ENCODE peak calls at places on chromosomes 12 and 14, in ten cellular contexts. R, G, D, I, A, J, B, K, F and O are unnamed samples. For H3K4me1, the result is how much of the 10 kb centered on the place peaks cover.

GRCh38 chr12:45674181-45674580 is 55.3 kb upstream of the ARID2 start:
- DNase-seq in B (no peak), R (no peak), K (no peak), A (no peak), F (no peak), J (no peak), G (no peak), I (no peak), D (no peak), O (no peak)

GRCh38 chr14:51295666-51296263 is 55.7 kb downstream of the TMX1 start:
- DNase-seq in R (no peak), J (no peak), D (no peak), A (no peak), F (no peak), K (no peak), B (no peak), G (peak), I (no peak), O (no peak)

GRCh38 chr14:71380271-71380670 is 473.0 kb downstream of the PCNX1 start:
- DNase-seq in B (no peak), J (no peak), D (no peak), F (no peak), G (no peak), A (no peak), I (no peak), R (no peak), K (peak), O (no peak)

GRCh38 chr12:9702239-9702638 is 30.7 kb downstream of the CLECL1 start:
- DNase-seq in I (no peak), G (no peak), A (no peak), D (no peak), B (no peak), R (peak), K (no peak), J (no peak), F (no peak), O (no peak)

GRCh38 chr14:49505026-49505766 is 81.0 kb downstream of the RPS29 start:
- DNase-seq in F (no peak), A (no peak), R (no peak), B (no peak), I (no peak), J (peak), G (peak), K (no peak), D (no peak), O (no peak)

GRCh38 chr14:88289214-88289613 is 33.9 kb downstream of the KCNK10 start:
- DNase-seq in F (no peak), I (no peak), A (no peak), B (no peak), J (no peak), R (no peak), D (peak), G (no peak), K (no peak), O (no peak)

GRCh38 chr12:25276199-25276937 is 25.6 kb upstream of the KRAS start:
- DNase-seq in K (peak), A (peak), J (peak), D (peak), F (no peak), R (no peak), B (no peak), G (peak), I (no peak), O (no peak)

GRCh38 chr12:130212384-130212783 is 50.1 kb downstream of the FZD10 start:
- DNase-seq in R (no peak), D (no peak), B (no peak), K (no peak), F (no peak), J (no peak), I (no peak), A (no peak), G (no peak), O (no peak)

GRCh38 chr14:85535916-85536834 is 6.2 kb downstream of the FLRT2 start:
- DNase-seq in R (no peak), F (no peak), J (no peak), A (no peak), K (peak), G (peak), B (no peak), I (no peak), D (no peak), O (no peak)

GRCh38 chr14:72663956-72664650 is 229.8 kb downstream of the DPF3 start:
- DNase-seq in I (no peak), K (no peak), F (no peak), G (no peak), J (no peak), D (no peak), B (no peak), A (no peak), R (no peak), O (no peak)

GRCh38 chr12:14482361-14482760 is 85.3 kb downstream of the PLBD1 start:
- DNase-seq in D (no peak), F (no peak), J (no peak), I (no peak), K (no peak), A (no peak), B (no peak), R (no peak), G (no peak), O (no peak)

GRCh38 chr12:33825442-33825841 is 196.9 kb upstream of the ALG10 start:
- DNase-seq in R (no peak), F (no peak), J (no peak), K (no peak), D (no peak), A (no peak), B (no peak), G (no peak), I (no peak), O (no peak)

GRCh38 chr12:68959457-68960161 is 26.6 kb upstream of the CPM start:
- DNase-seq in B (no peak), R (no peak), J (no peak), I (no peak), G (no peak), A (no peak), K (no peak), D (no peak), F (no peak), O (no peak)

GRCh38 chr14:81946808-81947798 is 413.4 kb upstream of the SEL1L start:
- DNase-seq in B (no peak), A (no peak), G (no peak), R (no peak), D (no peak), I (no peak), F (no peak), K (peak), J (no peak), O (no peak)

GRCh38 chr12:129871991-129872969 is 31.5 kb downstream of the TMEM132D start:
- DNase-seq in A (no peak), F (no peak), G (no peak), K (peak), D (no peak), J (no peak), I (no peak), B (no peak), R (no peak), O (no peak)

GRCh38 chr12:95949801-95950206 is 6.7 kb downstream of the AMDHD1 start:
- DNase-seq in B (no peak), I (no peak), G (no peak), F (no peak), D (no peak), K (no peak), A (no peak), R (no peak), J (no peak), O (no peak)

GRCh38 chr14:95102678-95103039 is 54.7 kb downstream of the DICER1 start:
- DNase-seq in G (no peak), J (no peak), I (no peak), R (no peak), B (no peak), K (peak), A (no peak), F (no peak), D (no peak), O (no peak)
- H3K4me1 ChIP-seq in G (under half), J (under half), I (under half), R (under half), B (under half), K (under half), A (under half), F (under half), D (under half), O (under half)

DNA sequence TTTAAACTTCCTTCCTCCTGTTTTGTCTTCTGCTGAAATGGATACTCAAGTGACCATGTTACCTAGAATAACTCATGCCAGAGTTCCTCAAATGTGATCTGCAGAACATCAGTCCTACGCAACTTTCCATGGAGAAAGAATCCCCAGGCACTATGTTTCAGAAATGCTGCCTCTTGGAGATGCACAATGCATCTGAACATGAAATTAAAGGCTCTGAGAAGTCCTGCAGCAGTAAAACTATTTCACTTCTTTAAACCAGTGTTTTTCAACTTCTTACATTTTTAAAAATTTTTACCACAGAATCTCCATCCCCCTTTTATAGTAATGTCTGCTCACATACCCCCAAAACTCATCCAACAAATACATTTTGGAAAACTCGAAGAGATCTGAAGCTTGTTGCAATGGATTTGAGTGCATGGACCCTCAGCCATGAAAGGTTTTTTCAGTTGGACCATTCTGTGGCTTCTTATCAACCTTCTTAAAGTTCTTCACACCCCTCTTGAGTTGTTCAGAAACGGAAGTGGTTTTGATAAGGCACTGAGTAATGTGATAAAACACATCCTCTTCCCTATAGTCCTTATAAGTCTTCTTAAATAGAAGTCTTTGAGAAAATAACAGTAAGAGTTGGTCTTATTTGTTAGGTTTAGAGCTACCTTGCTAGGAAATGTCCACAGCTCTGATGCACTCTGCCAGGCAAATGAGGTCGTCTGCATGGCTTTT is 84.4 kb upstream of the KCNA1 start:
- DNase-seq in D (no peak), R (peak), B (no peak), F (no peak), J (peak), G (no peak), K (no peak), A (no peak), I (no peak), O (no peak)
- H3K4me1 ChIP-seq in D (under half), R (half or more), B (under half), F (under half), J (under half), G (under half), K (under half), A (under half), I (under half), O (under half)

GRCh38 chr14:22556021-22556989 is 32.7 kb downstream of the DAD1 start:
- DNase-seq in I (no peak), J (peak), D (no peak), R (peak), F (peak), K (no peak), B (peak), G (no peak), A (peak), O (no peak)

GRCh38 chr14:22556990-22557623 is 31.9 kb downstream of the DAD1 start:
- DNase-seq in F (peak), J (peak), A (peak), I (peak), B (no peak), R (peak), G (peak), D (peak), K (peak), O (peak)

GRCh38 chr14:22557846-22558220 is 31.2 kb downstream of the DAD1 start:
- DNase-seq in F (no peak), K (no peak), D (no peak), R (peak), A (no peak), I (no peak), G (no peak), B (no peak), J (no peak), O (no peak)

GRCh38 chr14:22559041-22559440 is 30.0 kb downstream of the DAD1 start:
- DNase-seq in I (no peak), F (no peak), D (no peak), B (no peak), R (no peak), K (no peak), J (no peak), A (no peak), G (no peak), O (no peak)

DNA sequence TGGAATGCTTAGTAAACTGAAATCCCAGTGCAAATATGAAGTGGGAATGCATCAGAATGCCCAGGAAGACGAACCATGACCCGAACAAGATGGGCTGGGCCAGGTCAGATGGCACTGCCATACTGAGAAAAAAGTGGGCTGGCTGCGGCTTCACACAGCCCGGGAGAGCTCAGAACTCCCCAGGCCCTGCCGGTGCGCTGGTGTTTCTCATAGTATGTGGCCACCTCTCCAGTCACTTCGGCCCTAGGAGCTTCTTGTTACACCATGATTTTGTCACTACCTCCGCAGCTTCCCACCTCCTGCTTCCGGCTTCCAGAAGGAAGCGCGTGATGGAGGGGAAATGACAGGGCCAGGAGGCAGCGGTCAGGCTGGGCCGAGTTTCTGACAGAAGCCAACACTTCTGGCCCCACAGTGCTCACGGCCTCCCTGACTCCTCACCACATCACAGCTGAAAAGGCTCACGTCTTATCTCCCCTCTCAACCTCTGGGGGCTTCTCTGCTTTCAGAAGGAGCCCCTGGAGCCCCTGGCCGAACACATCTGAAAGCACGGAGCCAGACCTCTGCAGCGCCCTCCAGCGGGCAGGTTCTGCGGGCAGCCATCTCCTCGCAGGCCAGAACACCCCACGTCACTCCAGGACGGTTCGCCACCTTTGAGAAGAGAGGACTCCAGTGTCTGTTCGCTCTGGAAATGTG is 30.7 kb downstream of the DAD1 start:
- DNase-seq in B (no peak), I (no peak), J (no peak), A (no peak), G (no peak), K (no peak), D (no peak), R (peak), F (no peak), O (no peak)
- H3K4me1 ChIP-seq in B (half or more), I (under half), J (under half), A (under half), G (under half), K (half or more), D (under half), R (half or more), F (under half), O (under half)

GRCh38 chr14:68553326-68553725 is 239.5 kb downstream of the ZFP36L1 start:
- DNase-seq in K (no peak), B (no peak), R (no peak), D (no peak), J (no peak), F (no peak), I (no peak), G (no peak), A (peak), O (no peak)
- H3K4me1 ChIP-seq in K (half or more), B (under half), R (under half), D (under half), J (under half), F (under half), I (under half), G (half or more), A (half or more), O (half or more)

DNA sequence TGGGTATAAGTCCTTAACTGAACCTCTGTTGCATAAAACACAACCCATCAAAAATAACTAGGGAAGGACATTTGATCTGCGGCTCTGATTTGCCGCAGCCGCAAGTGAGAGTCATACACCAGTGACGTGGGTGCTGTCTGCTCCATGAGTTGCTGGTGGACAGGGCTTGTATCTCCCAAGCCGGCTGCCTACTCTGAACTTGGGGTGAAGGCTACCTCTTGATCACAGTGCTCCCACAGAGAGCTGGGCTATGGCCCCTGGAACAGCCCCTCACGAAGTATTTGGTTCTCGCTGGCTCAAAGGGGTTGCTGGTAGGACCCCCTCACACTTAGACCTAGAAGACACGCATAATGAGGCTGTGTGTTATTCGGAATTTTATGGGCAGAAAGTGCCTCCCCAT is 118.8 kb downstream of the TMEM132C start:
- DNase-seq in G (no peak), R (no peak), I (no peak), B (no peak), F (no peak), J (no peak), D (no peak), K (no peak), A (no peak), O (no peak)
- H3K4me1 ChIP-seq in G (under half), R (under half), I (under half), B (under half), F (under half), J (under half), D (under half), K (under half), A (under half), O (under half)

GRCh38 chr12:116919247-116919671 is 8.5 kb downstream of the FBXW8 start:
- DNase-seq in B (no peak), D (no peak), G (no peak), K (peak), R (no peak), I (no peak), A (no peak), J (no peak), F (no peak), O (no peak)

GRCh38 chr12:116918464-116918863 is 7.7 kb downstream of the FBXW8 start:
- DNase-seq in G (no peak), J (no peak), R (no peak), K (no peak), A (no peak), B (no peak), F (no peak), I (no peak), D (no peak), O (no peak)

GRCh38 chr12:116915326-116915725 is 4.6 kb downstream of the FBXW8 start:
- DNase-seq in K (no peak), J (no peak), F (no peak), A (no peak), R (no peak), G (no peak), I (no peak), D (no peak), B (no peak), O (no peak)

GRCh38 chr12:116916122-116916521 is 5.4 kb downstream of the FBXW8 start:
- DNase-seq in A (no peak), G (no peak), D (no peak), K (no peak), I (no peak), B (no peak), J (no peak), R (no peak), F (no peak), O (no peak)

DNA sequence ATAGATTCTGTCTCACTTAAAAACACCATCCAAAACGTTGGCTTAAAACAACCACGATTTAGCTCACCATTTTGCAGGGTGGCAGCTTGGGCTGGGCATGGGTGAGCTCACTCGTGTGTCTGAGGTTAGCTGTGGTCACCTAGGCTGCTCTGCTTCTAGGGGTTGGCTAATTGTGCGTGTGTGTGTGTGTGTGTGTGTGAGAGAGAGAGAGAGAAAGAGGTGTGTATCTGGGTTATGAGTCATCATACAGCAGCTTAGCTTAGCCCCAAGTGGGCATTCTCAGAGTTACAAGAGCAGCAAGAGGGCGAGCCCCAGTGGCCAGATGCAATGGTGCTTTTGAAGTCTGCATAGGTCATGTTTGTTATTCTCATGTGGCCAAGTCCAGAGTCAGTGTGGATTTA is 6.0 kb downstream of the FBXW8 start:
- DNase-seq in R (no peak), F (no peak), G (peak), D (no peak), B (peak), K (no peak), A (no peak), J (peak), I (no peak), O (no peak)
- H3K4me1 ChIP-seq in R (under half), F (under half), G (under half), D (under half), B (under half), K (under half), A (under half), J (under half), I (under half), O (under half)

DNA sequence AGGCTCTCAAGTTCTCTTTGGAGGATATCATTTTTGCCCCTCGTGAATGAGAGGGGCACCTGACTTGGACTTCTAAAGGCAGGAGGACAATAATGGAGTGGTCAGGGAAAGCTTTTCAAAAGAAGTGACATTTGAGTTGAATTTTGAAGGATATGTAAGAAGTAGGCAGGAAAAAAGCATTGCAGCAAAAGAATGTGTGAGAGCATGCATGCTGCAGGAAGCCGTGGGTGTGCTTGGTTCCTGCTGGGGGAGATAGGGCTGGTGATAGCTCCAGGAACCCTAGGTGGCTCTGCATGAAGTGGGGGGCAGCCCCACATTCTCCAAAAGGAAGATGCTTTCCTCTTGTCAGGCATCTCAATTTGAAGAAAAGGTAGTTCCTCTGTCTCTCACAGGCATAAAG is 23.1 kb downstream of the ACVR1B start:
- DNase-seq in K (peak), G (no peak), B (no peak), J (no peak), D (no peak), A (no peak), I (no peak), R (no peak), F (no peak), O (no peak)
- H3K4me1 ChIP-seq in K (half or more), G (half or more), B (under half), J (under half), D (under half), A (under half), I (under half), R (under half), F (under half), O (under half)

GRCh38 chr12:104627975-104628322 is 171.2 kb downstream of the CHST11 start:
- DNase-seq in J (no peak), B (no peak), A (no peak), K (no peak), D (no peak), R (no peak), F (no peak), G (no peak), I (no peak), O (no peak)
- H3K4me1 ChIP-seq in J (under half), B (under half), A (under half), K (under half), D (under half), R (under half), F (under half), G (under half), I (under half), O (under half)